ENCODE peak calls at places on chromosomes 4 and X, in six cellular contexts. N is keratinocyte, R is gastrocnemius medialis, E is tibial artery, J is left lung, M is tibial nerve. I is an unnamed sample.

GRCh38 chr4:145347684-145348083 is 134.0 kb upstream of the SMAD1 start:
- DNase-seq in N (no peak), R (no peak), E (no peak), J (no peak), M (no peak), I (no peak)

GRCh38 chrX:101452051-101452450 is 33.2 kb upstream of the ARMCX4 start:
- DNase-seq in N (no peak), R (no peak), E (no peak), J (no peak), M (no peak), I (no peak)

GRCh38 chrX:150690126-150690525 is 3.1 kb upstream of the MTMR1 start:
- DNase-seq in N (peak; percentile 76), R (no peak), E (no peak), J (no peak), M (no peak), I (no peak)

GRCh38 chr4:142331646-142332045 is 514.5 kb downstream of the INPP4B start:
- DNase-seq in N (no peak), R (no peak), E (no peak), J (no peak), M (no peak), I (no peak)

GRCh38 chr4:1628892-1629703 is 55.0 kb downstream of the FAM53A start:
- DNase-seq in N (no peak), R (no peak), E (peak; percentile 48), J (peak; percentile 66), M (peak; percentile 80), I (peak; percentile 16)

GRCh38 chr4:111652206-111652605 is 493.0 kb upstream of the FAM241A start:
- DNase-seq in N (no peak), R (no peak), E (no peak), J (no peak), M (no peak), I (no peak)

GRCh38 chr4:184536881-184537248 is 62.5 kb upstream of the IRF2 start:
- DNase-seq in N (no peak), R (no peak), E (no peak), J (no peak), M (peak; percentile 12), I (no peak)

GRCh38 chr4:168527560-168527959 is 30.7 kb downstream of the PALLD start:
- DNase-seq in N (no peak), R (no peak), E (no peak), J (no peak), M (no peak), I (no peak)

GRCh38 chr4:15965325-15965724 is 2.4 kb upstream of the FGFBP2 start:
- DNase-seq in N (no peak), R (no peak), E (no peak), J (no peak), M (no peak), I (no peak)

GRCh38 chr4:147950840-147951239 is 219.0 kb downstream of the ARHGAP10 start:
- DNase-seq in N (no peak), R (no peak), E (no peak), J (no peak), M (no peak), I (no peak)

GRCh38 chrX:19869195-19869594 is 18.2 kb downstream of the SH3KBP1 start:
- DNase-seq in N (no peak), R (no peak), E (no peak), J (no peak), M (no peak), I (no peak)

GRCh38 chr4:2803624-2804448 is 11.0 kb downstream of the SH3BP2 start:
- DNase-seq in N (peak; percentile 50), R (peak; percentile 22), E (peak; percentile 54), J (peak; percentile 78), M (no peak), I (no peak)

GRCh38 chr4:92334716-92335350 is 31.1 kb downstream of the GRID2 start:
- DNase-seq in N (no peak), R (no peak), E (no peak), J (no peak), M (no peak), I (no peak)

GRCh38 chr4:187209921-187210613 is 486.4 kb upstream of the FAT1 start:
- DNase-seq in N (no peak), R (no peak), E (peak; percentile 42), J (peak; percentile 43), M (no peak), I (no peak)

GRCh38 chr4:600166-600565 is 24.1 kb upstream of the TMEM271 start:
- DNase-seq in N (no peak), R (no peak), E (no peak), J (no peak), M (no peak), I (no peak)

GRCh38 chr4:122764071-122764807 is 31.7 kb downstream of the BBS12 start:
- DNase-seq in N (no peak), R (no peak), E (no peak), J (no peak), M (no peak), I (no peak)

GRCh38 chrX:45515262-45516215 is 314.9 kb upstream of the DIPK2B start:
- DNase-seq in N (peak; percentile 78), R (peak; percentile 71), E (peak; percentile 79), J (peak; percentile 71), M (peak; percentile 45), I (peak; percentile 0)

GRCh38 chr4:142404191-142404611 is 441.9 kb downstream of the INPP4B start:
- DNase-seq in N (no peak), R (peak; percentile 41), E (no peak), J (peak; percentile 42), M (no peak), I (no peak)

GRCh38 chr4:56149601-56150000 is 200.9 kb downstream of the CEP135 start:
- DNase-seq in N (no peak), R (no peak), E (no peak), J (no peak), M (no peak), I (no peak)

GRCh38 chr4:2832981-2833670 is 10.5 kb upstream of the ADD1 start:
- DNase-seq in N (no peak), R (no peak), E (no peak), J (no peak), M (no peak), I (no peak)

GRCh38 chr4:148239406-148239805 is 202.8 kb downstream of the NR3C2 start:
- DNase-seq in N (no peak), R (no peak), E (no peak), J (no peak), M (no peak), I (no peak)

GRCh38 chr4:76430519-76431388 is 4.3 kb upstream of the SHROOM3 start:
- DNase-seq in N (no peak), R (no peak), E (no peak), J (no peak), M (peak; percentile 33), I (no peak)

DNA sequence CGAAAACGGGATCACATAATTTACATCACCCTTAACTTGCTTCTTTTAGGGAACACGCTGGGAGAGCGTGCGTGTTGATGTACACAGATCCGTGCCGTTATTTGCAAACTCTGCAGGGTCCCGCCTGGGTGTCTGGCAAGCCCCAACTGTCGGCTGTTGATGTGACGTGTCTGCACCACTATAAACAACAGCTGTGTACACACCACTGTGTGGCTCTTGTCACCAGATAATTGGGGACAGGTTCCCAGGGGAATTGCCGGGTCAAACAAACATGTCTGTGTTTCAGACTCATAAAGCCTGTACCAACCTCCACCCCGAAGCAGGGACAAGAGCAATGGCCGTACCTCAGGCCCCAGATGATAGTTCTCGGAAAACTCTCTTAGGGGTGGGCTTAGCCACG is 105.0 kb upstream of the AFAP1 start:
- DNase-seq in N (no peak), R (no peak), E (no peak), J (no peak), M (no peak), I (no peak)
- H3K27ac ChIP-seq in N (no peak overlapping the region), R (peak overlapping the region; percentile 82), E (no peak overlapping the region), J (no peak overlapping the region), M (no peak overlapping the region), I (no peak overlapping the region)

GRCh38 chrX:48490661-48491060 is 14.7 kb downstream of the FTSJ1 start:
- DNase-seq in N (peak; percentile 87), R (no peak), E (no peak), J (no peak), M (no peak), I (no peak)
- H3K27ac ChIP-seq in N (peak overlapping the region; percentile 68), R (no peak overlapping the region), E (no peak overlapping the region), J (no peak overlapping the region), M (no peak overlapping the region), I (no peak overlapping the region)

GRCh38 chr4:107897823-107898222 is 33.5 kb upstream of the CYP2U1 start:
- DNase-seq in N (no peak), R (no peak), E (no peak), J (no peak), M (no peak), I (no peak)

GRCh38 chr4:107896651-107897050 is 34.7 kb upstream of the CYP2U1 start:
- DNase-seq in N (no peak), R (no peak), E (no peak), J (no peak), M (no peak), I (no peak)

GRCh38 chr4:107893171-107894137 is 37.9 kb upstream of the CYP2U1 start:
- DNase-seq in N (no peak), R (no peak), E (no peak), J (no peak), M (no peak), I (no peak)

GRCh38 chr4:107894138-107894603 is 37.2 kb upstream of the CYP2U1 start:
- DNase-seq in N (no peak), R (no peak), E (no peak), J (no peak), M (no peak), I (no peak)

GRCh38 chr4:107896158-107896645 is 35.1 kb upstream of the CYP2U1 start:
- DNase-seq in N (peak; percentile 90), R (no peak), E (no peak), J (no peak), M (no peak), I (no peak)
- H3K27ac ChIP-seq in N (peak overlapping the region; percentile 95), R (no peak overlapping the region), E (peak overlapping the region; percentile 32), J (peak overlapping the region; percentile 56), M (no peak overlapping the region), I (no peak overlapping the region)

GRCh38 chr4:68594678-68595077 is 18.6 kb upstream of the UGT2B17 start:
- DNase-seq in N (no peak), R (no peak), E (no peak), J (no peak), M (no peak), I (no peak)

GRCh38 chr4:68589790-68590189 is 13.7 kb upstream of the UGT2B17 start:
- DNase-seq in N (peak; percentile 38), R (no peak), E (no peak), J (no peak), M (no peak), I (no peak)

GRCh38 chr4:68597489-68597888 is 21.4 kb upstream of the UGT2B17 start:
- DNase-seq in N (no peak), R (no peak), E (no peak), J (no peak), M (no peak), I (no peak)

GRCh38 chr4:68591204-68591603 is 15.1 kb upstream of the UGT2B17 start:
- DNase-seq in N (peak; percentile 32), R (no peak), E (no peak), J (no peak), M (no peak), I (no peak)

GRCh38 chr4:68592673-68593072 is 16.6 kb upstream of the UGT2B17 start:
- DNase-seq in N (no peak), R (no peak), E (no peak), J (no peak), M (no peak), I (no peak)
- H3K27ac ChIP-seq in N (no peak overlapping the region), R (no peak overlapping the region), E (no peak overlapping the region), J (no peak overlapping the region), M (no peak overlapping the region), I (no peak overlapping the region)

I was measured in substantia nigra.